ENCODE peak calls at places on chromosome X, in four cellular contexts. G is PC-3, Y is tibial nerve, J is caudate nucleus. X is an unnamed sample.

GRCh38 chrX:39165773-39166172 is 364.5 kb downstream of the MID1IP1 start:
- DNase-seq in G (no peak), Y (no peak), J (no peak), X (no peak)

GRCh38 chrX:103304705-103305104 is 6.1 kb downstream of the BEX2 start:
- DNase-seq in J (no peak), G (no peak), Y (no peak), X (no peak)

GRCh38 chrX:154815274-154815818 is 10.1 kb upstream of the MPP1 start:
- DNase-seq in J (no peak), Y (no peak), G (no peak), X (peak)

GRCh38 chrX:21479695-21480280 is 105.6 kb downstream of the CNKSR2 start:
- DNase-seq in J (no peak), G (peak), Y (peak), X (peak)

GRCh38 chrX:17635231-17635630 is 102.1 kb upstream of the SCML1 start:
- DNase-seq in G (no peak), J (no peak), Y (no peak), X (no peak)

GRCh38 chrX:118355225-118355920 is 9.5 kb downstream of the WDR44 start:
- DNase-seq in G (peak), J (no peak), Y (no peak), X (peak)

GRCh38 chrX:55489315-55490009 is at the start of gene USP51:
- DNase-seq in Y (peak), J (peak), G (no peak), X (peak)

GRCh38 chrX:15683193-15683592 is 18.6 kb upstream of the CLTRN start:
- DNase-seq in J (no peak), Y (no peak), G (no peak), X (no peak)

GRCh38 chrX:140697618-140698017 is 11.9 kb upstream of the LINC00632 start:
- DNase-seq in J (no peak), G (peak), Y (no peak), X (no peak)

GRCh38 chrX:56813318-56813837 is 84.3 kb downstream of the NBDY start:
- DNase-seq in J (no peak), Y (peak), G (no peak), X (peak)

GRCh38 chrX:86148024-86148511 is at the start of gene DACH2:
- DNase-seq in Y (peak), J (peak), G (peak), X (peak)

GRCh38 chrX:110216027-110216426 is 101.9 kb downstream of the AMMECR1 start:
- DNase-seq in G (no peak), J (no peak), Y (no peak), X (no peak)
- H3K27ac ChIP-seq in G (no peak), J (no peak), Y (no peak), X (no peak)

DNA sequence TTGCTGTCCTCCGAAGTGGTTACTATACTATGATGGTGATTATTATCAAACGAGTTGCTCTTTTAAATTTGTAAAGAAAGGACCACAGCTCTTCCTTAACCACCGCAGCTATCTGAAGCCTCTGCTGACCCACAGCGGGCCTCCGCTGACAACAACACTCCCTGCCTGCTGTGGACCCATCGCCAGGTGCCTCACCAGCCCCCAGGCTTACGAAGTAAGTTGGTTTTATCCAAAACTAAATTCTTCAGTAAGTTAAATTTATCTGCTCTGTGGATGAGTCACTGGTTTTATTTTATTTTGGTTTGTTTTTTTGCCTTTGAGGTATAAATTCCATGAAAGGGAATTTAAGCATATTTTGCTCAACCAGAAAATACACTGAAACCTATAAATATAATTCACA is 54.7 kb downstream of the SLC9A6 start:
- DNase-seq in Y (no peak), G (no peak), J (no peak), X (no peak)
- H3K27ac ChIP-seq in Y (no peak), G (no peak), J (no peak), X (no peak)

GRCh38 chrX:45811307-45811706 is 610.6 kb upstream of the DIPK2B start:
- DNase-seq in G (no peak), Y (no peak), J (no peak), X (no peak)

GRCh38 chrX:45807572-45808425 is 607.1 kb upstream of the DIPK2B start:
- DNase-seq in Y (no peak), G (no peak), J (no peak), X (peak)

GRCh38 chrX:45803383-45803921 is 602.8 kb upstream of the DIPK2B start:
- DNase-seq in J (no peak), G (peak), Y (no peak), X (peak)

GRCh38 chrX:45801554-45801953 is 600.9 kb upstream of the DIPK2B start:
- DNase-seq in Y (no peak), G (peak), J (no peak), X (peak)

GRCh38 chrX:45806410-45807121 is 605.9 kb upstream of the DIPK2B start:
- DNase-seq in J (no peak), G (no peak), Y (no peak), X (peak)
- H3K27ac ChIP-seq in J (no peak), G (peak), Y (peak), X (peak)

GRCh38 chrX:460823-461640 is 74.3 kb upstream of the PPP2R3B start:
- DNase-seq in J (no peak), G (no peak), Y (no peak), X (no peak)
- H3K27ac ChIP-seq in J (no peak), G (no peak), Y (no peak), X (no peak)

DNA sequence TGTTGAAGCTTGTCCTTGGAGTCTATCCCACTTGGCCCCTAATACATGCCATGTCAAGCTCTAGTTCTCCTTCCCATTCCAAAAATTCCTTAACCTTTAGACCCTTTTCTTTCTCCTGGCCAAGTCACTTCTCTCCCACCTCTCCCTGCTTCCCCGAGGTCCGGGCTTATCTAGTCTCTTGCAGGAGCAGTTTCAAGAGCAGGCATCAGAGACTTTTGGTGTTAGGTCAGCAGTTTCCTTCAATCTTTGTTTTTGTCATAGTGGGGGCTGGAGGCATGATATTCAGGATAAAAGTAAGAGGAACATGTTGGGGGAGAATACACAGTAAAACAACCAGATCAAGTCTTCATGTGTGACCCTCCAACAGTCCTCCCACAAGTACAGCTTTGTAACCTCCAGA is 11.5 kb upstream of the IDS start:
- DNase-seq in G (no peak), Y (no peak), J (no peak), X (no peak)
- H3K27ac ChIP-seq in G (no peak), Y (no peak), J (no peak), X (no peak)

GRCh38 chrX:88612870-88613329 is 134.1 kb upstream of the CPXCR1 start:
- DNase-seq in J (no peak), G (peak), Y (no peak), X (no peak)

GRCh38 chrX:88613338-88613737 is 133.7 kb upstream of the CPXCR1 start:
- DNase-seq in J (no peak), G (peak), Y (no peak), X (peak)
- H3K27ac ChIP-seq in J (no peak), G (no peak), Y (no peak), X (no peak)

GRCh38 chrX:133171962-133172708 is 46.0 kb downstream of the TFDP3 start:
- DNase-seq in J (no peak), Y (no peak), G (peak), X (peak)
- H3K27ac ChIP-seq in J (no peak), Y (no peak), G (no peak), X (no peak)

GRCh38 chrX:42524374-42524773 is 253.6 kb downstream of the PPP1R2C start:
- DNase-seq in G (no peak), J (no peak), Y (no peak), X (no peak)
- H3K27ac ChIP-seq in G (no peak), J (no peak), Y (no peak), X (no peak)

GRCh38 chrX:153688071-153688470 is 345 bp downstream of the SLC6A8 start:
- DNase-seq in Y (no peak), J (no peak), G (no peak), X (no peak)

GRCh38 chrX:153685751-153686676 is 1.7 kb upstream of the SLC6A8 start:
- DNase-seq in J (no peak), G (no peak), Y (no peak), X (no peak)

GRCh38 chrX:153688900-153689590 is 1.3 kb downstream of the SLC6A8 start:
- DNase-seq in Y (no peak), G (peak), J (peak), X (peak)

GRCh38 chrX:153688534-153688899 is 791 bp downstream of the SLC6A8 start:
- DNase-seq in G (no peak), Y (no peak), J (no peak), X (no peak)

DNA sequence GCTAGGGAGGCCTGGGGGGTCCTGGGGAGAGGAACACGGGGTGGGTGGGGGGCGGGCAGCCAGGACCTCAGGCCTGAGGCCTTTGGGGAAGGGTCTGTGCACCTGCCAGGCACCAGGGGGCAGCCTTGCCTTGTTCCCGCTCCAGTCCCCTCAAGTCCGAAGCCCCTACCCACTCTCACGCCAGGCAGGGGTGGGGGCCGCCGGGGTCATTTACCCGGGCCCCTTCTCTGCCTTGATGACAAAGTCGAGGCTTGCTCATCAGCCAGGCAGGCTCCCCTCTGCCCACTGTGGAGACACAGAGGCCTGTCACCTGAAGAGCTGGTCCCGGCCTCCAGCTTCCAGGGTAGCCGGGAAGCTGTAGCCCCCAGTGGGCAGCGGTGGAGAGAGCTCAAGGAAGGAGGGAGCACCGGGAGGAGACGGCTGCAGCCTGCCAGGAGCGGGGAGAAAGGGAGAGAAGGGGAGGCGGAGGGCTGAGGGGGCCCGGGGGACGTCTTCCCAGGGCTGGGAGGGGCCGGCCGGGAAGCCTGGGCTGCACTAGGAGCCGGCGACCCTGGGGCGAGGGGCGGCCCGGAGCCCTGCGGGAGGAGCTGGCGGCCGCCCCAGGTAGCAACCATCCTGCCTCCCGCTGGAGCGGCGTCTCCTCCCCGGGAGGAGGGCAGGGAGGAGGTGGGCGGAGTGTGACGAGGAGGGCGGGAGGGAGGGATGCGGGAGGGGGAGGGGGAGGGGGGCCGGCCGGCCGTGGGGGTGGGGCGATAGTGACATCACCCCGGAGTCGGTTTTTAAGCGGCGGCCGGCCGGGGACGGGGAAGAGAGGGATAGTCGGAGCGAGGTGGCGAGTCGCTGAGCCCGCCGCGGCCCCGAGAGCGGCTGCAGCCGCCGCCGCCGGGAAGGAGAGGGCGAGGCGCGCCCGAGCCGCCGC is at the start of gene SLC6A8:
- DNase-seq in G (peak), J (peak), Y (peak), X (peak)
- H3K27ac ChIP-seq in G (no peak), J (peak), Y (peak), X (no peak)

X was measured in endothelial cell of umbilical vein.